ENCODE peak calls at places on chromosomes 16 and 17, in ten cellular contexts. C is transverse colon, T is thoracic aorta, I is GM10248, Z is cardiac muscle cell, B is colonic mucosa, M is NB4, N is A549, L is fibroblast of mammary gland, Y is endothelial cell. G is an unnamed sample.

GRCh38 chr16:3348547-3349167 is 7.0 kb upstream of the OR2C1 start:
- DNase-seq in C (no peak), T (no peak), I (peak), Z (no peak), B (no peak), M (no peak), N (no peak), L (no peak), Y (no peak), G (no peak)

GRCh38 chr17:76442341-76443338 is 10.3 kb downstream of the UBE2O start:
- DNase-seq in C (no peak), T (no peak), I (no peak), Z (peak), B (no peak), M (peak), N (no peak), L (no peak), Y (no peak), G (no peak)

GRCh38 chr17:76154935-76155845 is 14.1 kb upstream of the FOXJ1 start:
- DNase-seq in C (no peak), T (no peak), I (no peak), Z (no peak), B (no peak), M (no peak), N (no peak), L (no peak), Y (no peak), G (no peak)

GRCh38 chr17:4199818-4200402 is 56.9 kb downstream of the CYB5D2 start:
- DNase-seq in C (no peak), T (no peak), I (peak), Z (peak), B (no peak), M (peak), N (peak), L (peak), Y (peak), G (peak)

GRCh38 chr16:3922241-3922640 is 41.7 kb upstream of the CREBBP start:
- DNase-seq in C (no peak), T (no peak), I (no peak), Z (no peak), B (no peak), M (no peak), N (no peak), L (no peak), Y (no peak), G (no peak)

GRCh38 chr17:4903051-4903818 is at the start of gene CHRNE:
- DNase-seq in C (peak), T (peak), I (peak), Z (peak), B (peak), M (peak), N (peak), L (peak), Y (peak), G (peak)

GRCh38 chr16:87328846-87329245 is 11.7 kb upstream of the C16orf95 start:
- DNase-seq in C (peak), T (no peak), I (no peak), Z (no peak), B (no peak), M (no peak), N (no peak), L (no peak), Y (no peak), G (peak)

GRCh38 chr17:64252831-64253230 is 10.2 kb downstream of the TEX2 start:
- DNase-seq in C (no peak), T (no peak), I (no peak), Z (no peak), B (no peak), M (no peak), N (no peak), L (no peak), Y (no peak), G (no peak)

GRCh38 chr17:8499614-8500013 is 63.9 kb downstream of the NDEL1 start:
- DNase-seq in C (no peak), T (no peak), I (no peak), Z (no peak), B (no peak), M (no peak), N (no peak), L (no peak), Y (no peak), G (no peak)

GRCh38 chr17:81711814-81712467 is at the start of gene SLC25A10:
- DNase-seq in C (peak), T (no peak), I (peak), Z (peak), B (peak), M (peak), N (peak), L (peak), Y (peak), G (peak)

GRCh38 chr17:73623247-73623646 is 21.0 kb downstream of the SDK2 start:
- DNase-seq in C (no peak), T (no peak), I (no peak), Z (no peak), B (no peak), M (no peak), N (no peak), L (no peak), Y (no peak), G (no peak)

GRCh38 chr17:73393381-73393780 is 81.6 kb upstream of the CDC42EP4 start:
- DNase-seq in C (no peak), T (no peak), I (no peak), Z (no peak), B (no peak), M (no peak), N (no peak), L (no peak), Y (no peak), G (no peak)

GRCh38 chr16:27742333-27742732 is 192.4 kb downstream of the KATNIP start:
- DNase-seq in C (no peak), T (no peak), I (no peak), Z (no peak), B (no peak), M (no peak), N (no peak), L (no peak), Y (no peak), G (peak)
- TF ChIP-seq CTCF in C (no peak), T (no peak), I (no peak), Z (no peak), B (no peak), M (no peak), N (no peak), L (no peak), Y (no peak), G (peak)

GRCh38 chr17:29617125-29617480 is 5.6 kb downstream of the CORO6 start:
- DNase-seq in C (peak), T (no peak), I (peak), Z (peak), B (peak), M (peak), N (peak), L (peak), Y (peak), G (peak)
- TF ChIP-seq CTCF in C (peak), T (peak), I (peak), Z (peak), B (peak), M (peak), N (peak), L (peak), Y (peak), G (peak)

GRCh38 chr17:41741709-41742108 is 7.3 kb upstream of the HAP1 start:
- DNase-seq in C (no peak), T (no peak), I (no peak), Z (no peak), B (no peak), M (no peak), N (no peak), L (no peak), Y (no peak), G (no peak)

GRCh38 chr17:41740506-41740905 is 6.1 kb upstream of the HAP1 start:
- DNase-seq in C (no peak), T (no peak), I (no peak), Z (no peak), B (no peak), M (no peak), N (no peak), L (no peak), Y (no peak), G (no peak)

GRCh38 chr17:41738801-41739112 is 4.3 kb upstream of the HAP1 start:
- DNase-seq in C (no peak), T (no peak), I (no peak), Z (no peak), B (no peak), M (no peak), N (no peak), L (no peak), Y (no peak), G (no peak)

GRCh38 chr17:41738077-41738800 is 3.8 kb upstream of the HAP1 start:
- DNase-seq in C (peak), T (peak), I (peak), Z (peak), B (peak), M (peak), N (peak), L (peak), Y (peak), G (peak)

DNA sequence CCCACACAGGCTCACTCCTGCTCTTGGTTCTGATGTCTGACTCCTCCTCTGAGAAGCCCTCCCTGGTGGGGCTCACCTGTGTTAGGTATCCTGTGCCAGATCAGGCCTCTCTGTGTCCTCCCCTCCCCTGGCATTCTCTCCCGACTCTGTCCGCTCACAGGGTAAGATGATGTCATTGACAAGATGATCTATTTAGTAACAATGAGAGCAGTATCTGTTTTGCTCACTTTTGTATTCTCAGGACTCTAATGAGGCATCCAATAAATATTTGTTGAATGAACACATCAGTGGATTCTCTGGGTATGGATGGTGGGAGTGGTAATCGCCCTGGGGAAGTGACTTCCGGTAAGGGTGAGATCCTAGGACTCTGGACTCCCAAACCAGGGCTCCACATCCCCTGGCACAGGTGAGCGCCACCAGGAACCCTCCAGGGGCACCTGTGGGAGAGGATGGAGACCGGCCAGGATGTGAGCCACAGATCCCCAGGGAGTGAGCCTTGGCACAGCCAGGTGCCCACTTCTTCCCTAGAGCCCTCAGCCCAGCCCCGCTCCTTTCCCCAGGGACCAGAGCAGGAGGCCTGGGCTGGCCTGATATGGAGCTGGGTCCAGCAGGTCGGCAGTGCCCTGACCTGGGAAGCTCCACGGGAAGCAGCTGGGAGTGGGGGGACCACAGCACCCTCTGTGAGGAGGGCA is 5.4 kb upstream of the HAP1 start:
- DNase-seq in C (no peak), T (no peak), I (no peak), Z (no peak), B (no peak), M (no peak), N (peak), L (peak), Y (no peak), G (peak)
- TF ChIP-seq CTCF in C (no peak), T (no peak), I (no peak), Z (no peak), B (no peak), M (no peak), N (no peak), L (no peak), Y (no peak), G (no peak)

GRCh38 chr17:60640503-60640902 is 37.1 kb upstream of the BCAS3 start:
- DNase-seq in C (no peak), T (no peak), I (no peak), Z (peak), B (no peak), M (peak), N (peak), L (peak), Y (no peak), G (peak)
- TF ChIP-seq CTCF in C (no peak), T (peak), I (peak), Z (peak), B (no peak), M (peak), N (peak), L (peak), Y (peak), G (peak)